ENCODE peak calls at places on chromosomes 2 and 18, in four cellular contexts. Q is dorsolateral prefrontal cortex, T is coronary artery, V is heart right ventricle. G is an unnamed sample.

GRCh38 chr2:198157314-198157713 is 352.9 kb downstream of the PLCL1 start:
- DNase-seq in T (no peak), V (no peak), Q (no peak), G (no peak)

GRCh38 chr2:25521665-25522387 is 151.6 kb downstream of the DTNB start:
- DNase-seq in V (no peak), T (no peak), Q (no peak), G (peak)

GRCh38 chr2:240435457-240435954 is at the start of gene GPC1:
- DNase-seq in V (peak), Q (peak), T (no peak), G (peak)

GRCh38 chr18:47209166-47209565 is 33.0 kb upstream of the IER3IP1 start:
- DNase-seq in T (no peak), Q (no peak), V (no peak), G (no peak)

GRCh38 chr2:136310797-136311558 is 193.0 kb upstream of the CXCR4 start:
- DNase-seq in V (no peak), T (no peak), Q (no peak), G (no peak)

GRCh38 chr18:22337878-22338277 is 79.8 kb downstream of the CTAGE1 start:
- DNase-seq in Q (no peak), V (no peak), T (no peak), G (no peak)

GRCh38 chr2:105102963-105103421 is 65.1 kb downstream of the MRPS9 start:
- DNase-seq in V (no peak), T (no peak), Q (no peak), G (peak)

GRCh38 chr2:143974262-143974661 is 545.7 kb downstream of the ZEB2 start:
- DNase-seq in V (no peak), T (no peak), Q (no peak), G (peak)

GRCh38 chr2:225660262-225661091 is 261.0 kb downstream of the NYAP2 start:
- DNase-seq in Q (peak), T (no peak), V (peak), G (peak)

GRCh38 chr18:37258819-37259218 is 306.8 kb downstream of the CELF4 start:
- DNase-seq in T (no peak), V (no peak), Q (no peak), G (no peak)

GRCh38 chr18:11511434-11512095 is 97.8 kb upstream of the SLC35G4 start:
- DNase-seq in V (no peak), T (no peak), Q (no peak), G (no peak)

GRCh38 chr2:129277611-129278010 is 701.9 kb upstream of the RAB6C start:
- DNase-seq in V (no peak), Q (no peak), T (no peak), G (no peak)

GRCh38 chr2:131425191-131426021 is 50.5 kb upstream of the TUBA3D start:
- DNase-seq in Q (no peak), T (no peak), V (no peak), G (no peak)

GRCh38 chr2:177254433-177255226 is 9.9 kb downstream of the NFE2L2 start:
- DNase-seq in V (peak), T (no peak), Q (no peak), G (no peak)

GRCh38 chr2:119350311-119350998 is 16.2 kb downstream of the C2orf76 start:
- DNase-seq in V (no peak), T (no peak), Q (no peak), G (no peak)
- TF ChIP-seq CTCF in V (peak), T (no peak), Q (no peak), G (no peak)

DNA sequence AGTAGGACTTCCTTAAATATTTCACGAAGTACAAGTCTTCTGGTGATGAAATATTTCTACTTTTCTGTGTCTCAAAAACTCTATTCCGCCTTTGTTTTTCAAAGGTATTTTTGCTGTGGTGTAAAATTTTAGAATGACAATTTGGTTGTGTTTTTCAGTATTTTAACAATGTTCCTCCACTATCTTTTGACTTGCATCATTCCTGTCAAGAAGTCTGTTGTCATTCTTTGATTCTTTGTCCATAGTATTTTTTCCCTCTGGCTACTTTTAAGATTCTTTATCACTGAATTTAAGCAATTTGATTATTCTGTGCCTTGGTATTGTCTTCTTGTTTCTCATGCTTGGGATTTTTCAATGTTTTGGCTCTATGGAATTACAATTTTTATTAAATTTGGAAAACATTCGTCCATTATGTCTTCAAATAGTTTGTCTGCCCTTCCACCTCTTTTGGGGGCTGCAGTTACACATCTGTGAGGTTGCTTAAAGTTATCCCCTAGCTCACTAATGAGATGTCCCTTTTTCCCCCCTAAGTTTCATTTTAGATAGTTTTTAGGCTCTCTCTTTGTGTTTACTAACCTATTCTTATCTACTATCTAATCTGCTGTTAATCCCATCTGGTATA is 76.0 kb downstream of the CAB39 start:
- DNase-seq in T (no peak), Q (no peak), V (no peak), G (no peak)
- H3K4me3 ChIP-seq in T (no peak), Q (no peak), V (no peak), G (no peak)

GRCh38 chr2:13201924-13202323 is 485.2 kb downstream of the TRIB2 start:
- DNase-seq in Q (no peak), T (no peak), V (no peak), G (peak)
- TF ChIP-seq CTCF in Q (peak), T (no peak), V (peak), G (peak)

DNA sequence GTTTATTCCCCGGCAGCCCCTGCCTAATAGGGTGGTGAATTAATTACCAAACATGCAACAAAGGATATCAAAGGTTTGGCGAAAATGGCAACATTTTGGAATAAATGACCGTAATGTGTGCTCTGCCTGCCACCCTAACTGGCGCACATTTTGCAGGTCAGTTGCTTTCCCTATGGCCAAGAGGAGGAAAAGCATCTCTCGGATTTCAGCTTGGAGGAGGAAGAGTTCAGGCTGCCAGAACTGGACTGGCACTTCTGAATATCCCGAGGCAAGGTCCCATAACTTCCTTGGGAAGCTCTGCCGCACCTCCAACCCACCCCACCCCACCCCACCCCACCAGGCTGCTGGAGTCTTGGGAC is 37.1 kb downstream of the SLC25A52 start:
- DNase-seq in T (no peak), V (no peak), Q (no peak), G (no peak)
- H3K4me3 ChIP-seq in T (peak), V (peak), Q (peak), G (peak)